ENCODE peak calls at places on chromosomes 1 and 21, in eight cellular contexts. I is AML-193, V is stromal cell of bone marrow, J is RWPE1, Y is tibial artery, T is EL, M is T-helper 1 cell, U is endodermal cell. N is an unnamed sample.

GRCh38 chr1:209870151-209870831 is 42.5 kb downstream of the UTP25 start:
- DNase-seq in I (no peak), V (peak), J (no peak), Y (no peak), T (no peak), M (no peak), U (no peak), N (no peak)

GRCh38 chr1:223114871-223115270 is 28.2 kb downstream of the TLR5 start:
- DNase-seq in I (no peak), V (peak), J (no peak), Y (no peak), T (no peak), M (no peak), U (no peak), N (no peak)

GRCh38 chr1:234730110-234730509 is 120.1 kb upstream of the IRF2BP2 start:
- DNase-seq in I (no peak), V (no peak), J (no peak), Y (no peak), T (no peak), M (no peak), U (peak), N (no peak)

GRCh38 chr1:23122023-23122738 is 46.5 kb downstream of the LUZP1 start:
- DNase-seq in I (no peak), V (peak), J (no peak), Y (peak), T (peak), M (no peak), U (no peak), N (no peak)

GRCh38 chr1:44827197-44828002 is 15.7 kb downstream of the PTCH2 start:
- DNase-seq in I (no peak), V (no peak), J (no peak), Y (no peak), T (no peak), M (no peak), U (peak), N (no peak)

GRCh38 chr1:85244271-85245053 is 15.0 kb downstream of the C1orf52 start:
- DNase-seq in I (no peak), V (no peak), J (no peak), Y (no peak), T (peak), M (no peak), U (no peak), N (no peak)

GRCh38 chr1:8663090-8663802 is 154.2 kb downstream of the RERE start:
- DNase-seq in I (no peak), V (no peak), J (no peak), Y (no peak), T (no peak), M (no peak), U (no peak), N (no peak)

GRCh38 chr1:150994248-150994647 is 12.2 kb downstream of the ANXA9 start:
- DNase-seq in I (no peak), V (no peak), J (no peak), Y (no peak), T (no peak), M (no peak), U (no peak), N (no peak)

GRCh38 chr1:38284953-38285352 is 238.4 kb upstream of the POU3F1 start:
- DNase-seq in I (no peak), V (no peak), J (no peak), Y (no peak), T (no peak), M (no peak), U (peak), N (no peak)

GRCh38 chr1:6004412-6005123 is 12.3 kb upstream of the NPHP4 start:
- DNase-seq in I (no peak), V (no peak), J (no peak), Y (peak), T (no peak), M (no peak), U (no peak), N (no peak)

GRCh38 chr1:217272385-217272784 is 358.5 kb downstream of the GPATCH2 start:
- DNase-seq in I (no peak), V (peak), J (no peak), Y (no peak), T (peak), M (no peak), U (no peak), N (no peak)

GRCh38 chr1:162502928-162503327 is 5.3 kb downstream of the UHMK1 start:
- DNase-seq in I (no peak), V (no peak), J (no peak), Y (no peak), T (peak), M (no peak), U (no peak), N (no peak)

GRCh38 chr1:43270421-43271095 is 775 bp downstream of the TMEM125 start:
- DNase-seq in I (no peak), V (no peak), J (peak), Y (peak), T (no peak), M (no peak), U (peak), N (no peak)

GRCh38 chr1:78833491-78833890 is 173.0 kb downstream of the ADGRL4 start:
- DNase-seq in I (no peak), V (peak), J (peak), Y (no peak), T (peak), M (no peak), U (no peak), N (no peak)

GRCh38 chr21:46604975-46605758 is at the start of gene S100B:
- DNase-seq in I (peak), V (no peak), J (no peak), Y (no peak), T (peak), M (no peak), U (peak), N (peak)

GRCh38 chr1:89780721-89781120 is 40.1 kb upstream of the LRRC8D start:
- DNase-seq in I (peak), V (peak), J (peak), Y (no peak), T (peak), M (no peak), U (no peak), N (no peak)

GRCh38 chr1:17059391-17060128 is 5.7 kb upstream of the SDHB start:
- DNase-seq in I (peak), V (peak), J (peak), Y (peak), T (peak), M (peak), U (peak), N (peak)

GRCh38 chr1:192943522-192943921 is 115.6 kb downstream of the UCHL5 start:
- DNase-seq in I (no peak), V (no peak), J (no peak), Y (no peak), T (no peak), M (no peak), U (no peak), N (no peak)

GRCh38 chr1:156897078-156897825 is 3.7 kb downstream of the PEAR1 start:
- DNase-seq in I (no peak), V (peak), J (peak), Y (peak), T (peak), M (no peak), U (peak), N (no peak)

GRCh38 chr1:85473390-85473789 is 8.4 kb upstream of the DDAH1 start:
- DNase-seq in I (no peak), V (no peak), J (no peak), Y (no peak), T (no peak), M (no peak), U (no peak), N (no peak)

GRCh38 chr1:243471026-243471685 is 215.3 kb downstream of the SDCCAG8 start:
- DNase-seq in I (peak), V (no peak), J (no peak), Y (no peak), T (no peak), M (no peak), U (peak), N (no peak)

GRCh38 chr1:182699673-182700350 is 15.4 kb upstream of the RGS8 start:
- DNase-seq in I (no peak), V (no peak), J (no peak), Y (peak), T (no peak), M (no peak), U (peak), N (peak)